ENCODE peak calls at places on chromosome 3, in five cellular contexts. S, Z, V, U and B are unnamed samples.

GRCh38 chr3:180640987-180641386 is 38.3 kb downstream of the CCDC39 start:
- DNase-seq in V (no peak), S (no peak), Z (no peak), U (no peak), B (no peak)

GRCh38 chr3:187973977-187974856 is 179.7 kb upstream of the LPP start:
- DNase-seq in U (no peak), Z (no peak), S (no peak), V (no peak), B (no peak)

GRCh38 chr3:9986230-9986725 is 363 bp downstream of the EMC3 start:
- DNase-seq in S (no peak), V (no peak), U (no peak), Z (no peak), B (no peak)

GRCh38 chr3:64340636-64341240 is 115.5 kb upstream of the PRICKLE2 start:
- DNase-seq in U (no peak), Z (no peak), V (no peak), S (peak; percentile 74), B (no peak)

GRCh38 chr3:10515884-10516495 is 10.6 kb upstream of the ATP2B2 start:
- DNase-seq in V (no peak), U (no peak), S (no peak), Z (no peak), B (no peak)

GRCh38 chr3:122299872-122300460 is 25.1 kb upstream of the CSTA start:
- DNase-seq in S (no peak), Z (no peak), U (no peak), V (peak; percentile 40), B (no peak)

GRCh38 chr3:19947549-19948071 is 713 bp downstream of the RAB5A start:
- DNase-seq in U (peak; percentile 41), V (peak; percentile 71), S (no peak), Z (peak; percentile 59), B (peak; percentile 46)

GRCh38 chr3:48002787-48003186 is 13.4 kb downstream of the MAP4 start:
- DNase-seq in Z (no peak), V (no peak), U (no peak), S (no peak), B (no peak)

GRCh38 chr3:17558565-17558964 is 183.9 kb downstream of the TBC1D5 start:
- DNase-seq in S (no peak), U (no peak), V (no peak), Z (no peak), B (no peak)

GRCh38 chr3:191963182-191963581 is 502.2 kb downstream of the PYDC2 start:
- DNase-seq in Z (no peak), S (no peak), U (no peak), V (no peak), B (no peak)

GRCh38 chr3:194121881-194122280 is 14.1 kb upstream of the HES1 start:
- DNase-seq in U (no peak), S (no peak), Z (no peak), V (no peak), B (no peak)

GRCh38 chr3:53346514-53346913 is 829 bp downstream of the DCP1A start:
- DNase-seq in Z (no peak), V (peak; percentile 26), U (no peak), S (no peak), B (no peak)

GRCh38 chr3:16462679-16463078 is 50.8 kb downstream of the RFTN1 start:
- DNase-seq in U (no peak), Z (no peak), V (no peak), S (no peak), B (no peak)

GRCh38 chr3:13280856-13281656 is 139.1 kb downstream of the NUP210 start:
- DNase-seq in U (no peak), Z (no peak), V (no peak), S (no peak), B (no peak)

GRCh38 chr3:193053031-193053430 is 135.4 kb upstream of the MB21D2 start:
- DNase-seq in U (no peak), Z (no peak), V (no peak), S (no peak), B (no peak)

GRCh38 chr3:71219744-71220638 is 363.5 kb downstream of the FOXP1 start:
- DNase-seq in U (no peak), V (no peak), S (no peak), Z (no peak), B (no peak)

GRCh38 chr3:138082085-138082991 is 33.1 kb downstream of the DZIP1L start:
- DNase-seq in U (no peak), V (no peak), Z (no peak), S (peak; percentile 65), B (peak; percentile 16)

GRCh38 chr3:98746882-98747281 is 16.3 kb upstream of the ST3GAL6 start:
- DNase-seq in U (no peak), V (no peak), S (no peak), Z (no peak), B (no peak)

GRCh38 chr3:5210926-5211325 is 23.4 kb downstream of the EDEM1 start:
- DNase-seq in U (no peak), V (no peak), Z (no peak), S (no peak), B (no peak)

GRCh38 chr3:38476157-38476756 is 19.9 kb upstream of the EXOG start:
- DNase-seq in S (no peak), Z (no peak), V (no peak), U (no peak), B (no peak)

GRCh38 chr3:150495563-150496168 is 50.6 kb downstream of the SERP1 start:
- DNase-seq in Z (no peak), U (no peak), V (peak; percentile 38), S (peak; percentile 16), B (no peak)

GRCh38 chr3:180408654-180409053 is 193.3 kb upstream of the TTC14 start:
- DNase-seq in U (no peak), V (no peak), S (no peak), Z (no peak), B (no peak)

GRCh38 chr3:8490079-8490552 is 11.5 kb upstream of the LMCD1 start:
- DNase-seq in S (peak; percentile 65), V (no peak), Z (no peak), U (no peak), B (no peak)

GRCh38 chr3:27632431-27633223 is 89.5 kb downstream of the EOMES start:
- DNase-seq in V (peak; percentile 50), U (peak; percentile 12), Z (peak; percentile 38), S (peak; percentile 26), B (peak; percentile 16)

GRCh38 chr3:181326637-181327223 is 337.2 kb upstream of the DNAJC19 start:
- DNase-seq in Z (no peak), S (no peak), U (no peak), V (no peak), B (no peak)

GRCh38 chr3:24519368-24520100 is 24.9 kb upstream of the THRB start:
- DNase-seq in V (no peak), Z (no peak), U (no peak), S (no peak), B (no peak)

GRCh38 chr3:123655400-123655799 is 70.5 kb upstream of the HACD2 start:
- DNase-seq in U (no peak), S (no peak), Z (no peak), V (no peak), B (no peak)

GRCh38 chr3:124967964-124968363 is 33.4 kb upstream of the MUC13 start:
- DNase-seq in V (no peak), Z (no peak), S (no peak), U (no peak), B (no peak)

GRCh38 chr3:128107809-128108208 is 15.8 kb downstream of the RUVBL1 start:
- DNase-seq in V (no peak), U (no peak), Z (no peak), S (no peak), B (no peak)

GRCh38 chr3:58167431-58168351 is 43.1 kb downstream of the DNASE1L3 start:
- DNase-seq in U (peak; percentile 65), S (peak; percentile 37), Z (peak; percentile 81), V (peak; percentile 69), B (peak; percentile 41)

GRCh38 chr3:186514296-186515002 is 29.7 kb downstream of the CRYGS start:
- DNase-seq in U (no peak), Z (no peak), S (no peak), V (no peak), B (no peak)

GRCh38 chr3:149343951-149344350 is 10.5 kb upstream of the TM4SF18 start:
- DNase-seq in S (no peak), Z (no peak), V (no peak), U (no peak), B (no peak)
- TF ChIP-seq CTCF in S (no peak), Z (no peak), V (no peak), U (peak; percentile 20), B (peak; percentile 9)

DNA sequence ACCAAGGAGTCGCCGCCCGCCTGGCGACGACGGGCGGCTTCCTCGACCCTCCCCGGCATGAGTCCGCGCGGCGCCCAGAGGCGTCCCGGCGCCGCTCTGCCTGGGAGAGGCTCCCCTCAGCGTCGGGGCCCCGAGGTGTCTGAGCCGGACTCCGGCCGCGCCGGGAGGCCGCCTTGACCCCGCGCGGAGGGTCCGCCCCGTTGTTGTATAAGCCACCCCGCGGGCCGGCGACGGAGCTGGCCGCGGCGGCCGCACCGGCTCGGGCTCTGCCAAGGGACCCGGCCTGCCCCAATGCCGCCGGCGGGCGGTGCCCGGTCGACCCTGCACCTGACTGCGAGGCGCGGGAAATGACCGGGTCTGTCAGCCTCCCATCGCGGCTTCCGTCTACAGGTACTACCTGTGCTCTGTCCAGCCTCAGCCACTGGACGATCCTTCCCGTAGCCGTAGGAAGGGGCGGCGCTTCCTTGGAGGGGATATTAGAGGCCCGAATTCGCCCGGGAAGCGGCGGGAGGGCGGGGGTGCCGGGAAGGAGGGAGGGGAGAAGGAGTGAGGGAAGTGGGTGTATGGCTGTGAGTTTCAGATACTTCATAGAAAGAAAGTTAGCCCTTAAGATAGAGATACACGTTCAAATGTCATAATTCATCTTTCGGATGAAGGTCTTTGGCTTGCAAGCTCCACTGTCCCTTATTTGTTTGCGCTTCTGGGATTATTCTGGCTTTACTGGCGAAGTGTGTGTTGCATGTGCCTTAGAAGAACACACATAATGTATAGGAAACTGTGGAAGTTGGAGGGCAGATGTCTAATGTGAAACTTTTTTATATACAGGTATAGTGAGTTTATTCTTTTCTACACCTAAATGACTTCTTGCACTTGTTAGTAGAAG is 623 bp downstream of the ABHD5 start:
- DNase-seq in V (peak; percentile 87), U (peak; percentile 51), S (no peak), Z (peak; percentile 85), B (peak; percentile 69)
- H3K27ac ChIP-seq in V (peak overlapping the region; percentile 98), U (peak overlapping the region; percentile 88), S (no peak overlapping the region), Z (peak overlapping the region; percentile 90), B (peak overlapping the region; percentile 92)

DNA sequence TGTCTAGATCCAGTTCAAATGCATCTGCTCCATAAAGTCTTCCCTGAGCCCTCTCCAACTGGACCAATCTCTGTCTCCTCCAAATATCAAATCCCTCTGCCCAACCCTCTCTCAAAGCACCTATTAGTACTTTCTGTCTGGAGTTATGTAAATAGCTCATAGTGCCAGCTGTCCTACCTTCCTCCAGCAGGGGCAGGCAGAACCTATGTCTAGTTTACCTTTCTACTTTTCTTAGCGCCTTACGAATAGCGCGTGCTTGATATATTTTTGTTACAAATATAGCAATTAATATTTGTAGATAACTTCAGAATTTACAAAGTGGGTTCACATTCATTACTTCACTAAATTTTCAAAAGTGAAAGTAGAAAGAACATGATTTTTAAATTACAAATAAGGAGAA is 14.0 kb upstream of the CCDC80 start:
- DNase-seq in S (no peak), V (no peak), Z (no peak), U (no peak), B (no peak)
- TF ChIP-seq CTCF in S (peak; percentile 35), V (no peak), Z (no peak), U (no peak), B (no peak)

GRCh38 chr3:114223146-114223545 is 14.2 kb downstream of the ZNF80 start:
- DNase-seq in U (no peak), S (no peak), V (no peak), Z (no peak), B (no peak)
- H3K27ac ChIP-seq in U (no peak overlapping the region), S (no peak overlapping the region), V (peak overlapping the region; percentile 7), Z (no peak overlapping the region), B (no peak overlapping the region)

GRCh38 chr3:56251343-56251945 is 216.8 kb downstream of the ERC2 start:
- DNase-seq in Z (peak; percentile 24), U (no peak), V (peak; percentile 44), S (peak; percentile 6), B (peak; percentile 49)
- TF ChIP-seq CTCF in Z (peak; percentile 34), U (peak; percentile 86), V (peak; percentile 68), S (peak; percentile 80), B (peak; percentile 30)